ENCODE peak calls at places on chromosomes 7 and 10, in four cellular contexts. K, X, L and G are unnamed samples. For H3K4me1, the result is how much of the 10 kb centered on the place peaks cover.

GRCh38 chr7:38274493-38274892 is 1.1 kb upstream of the TARP start:
- DNase-seq in K (no peak), X (no peak), L (peak), G (no peak)

GRCh38 chr7:92833766-92834605 is 2.4 kb downstream of the CDK6 start:
- DNase-seq in X (peak), L (peak), K (peak), G (peak)

GRCh38 chr10:124196659-124197058 is 103.3 kb upstream of the CHST15 start:
- DNase-seq in K (no peak), L (no peak), X (no peak), G (no peak)

GRCh38 chr10:43380610-43381222 is 9.3 kb downstream of the FXYD4 start:
- DNase-seq in L (peak), K (no peak), X (no peak), G (no peak)

GRCh38 chr7:138890782-138891445 is 90.3 kb downstream of the KIAA1549 start:
- DNase-seq in L (peak), X (no peak), K (no peak), G (no peak)

GRCh38 chr10:63388421-63389031 is 77.3 kb downstream of the JMJD1C start:
- DNase-seq in X (peak), L (no peak), K (no peak), G (no peak)

GRCh38 chr10:113922787-113923570 is 68.5 kb downstream of the NHLRC2 start:
- DNase-seq in L (no peak), K (peak), X (no peak), G (no peak)

GRCh38 chr10:98272690-98273453 is 4.9 kb upstream of the LOXL4 start:
- DNase-seq in L (no peak), X (no peak), K (peak), G (no peak)

GRCh38 chr10:133179651-133180050 is 19.6 kb downstream of the KNDC1 start:
- DNase-seq in K (no peak), L (no peak), X (no peak), G (no peak)

GRCh38 chr10:116669832-116670644 is 49.3 kb downstream of the PNLIPRP2 start:
- DNase-seq in K (peak), X (no peak), L (no peak), G (no peak)

GRCh38 chr7:135147899-135148721 is at the start of gene TMEM140:
- DNase-seq in X (peak), K (no peak), L (peak), G (peak)

GRCh38 chr10:64261092-64261491 is 739.9 kb downstream of the REEP3 start:
- DNase-seq in X (no peak), L (no peak), K (no peak), G (no peak)

GRCh38 chr10:68647928-68648327 is 73.1 kb upstream of the CCAR1 start:
- DNase-seq in K (no peak), X (peak), L (peak), G (no peak)

GRCh38 chr10:21517134-21517982 is 8.1 kb downstream of the SKIDA1 start:
- DNase-seq in X (peak), K (peak), L (peak), G (no peak)

GRCh38 chr7:103851357-103851756 is 138.1 kb downstream of the RELN start:
- DNase-seq in K (peak), L (peak), X (peak), G (no peak)

GRCh38 chr10:95693331-95693667 is 428 bp downstream of the TCTN3 start:
- DNase-seq in L (no peak), X (no peak), K (peak), G (no peak)

GRCh38 chr7:148135106-148135505 is 455.5 kb upstream of the C7orf33 start:
- DNase-seq in X (no peak), K (no peak), L (peak), G (no peak)

GRCh38 chr7:112271162-112271561 is 64.7 kb downstream of the ZNF277 start:
- DNase-seq in X (no peak), K (no peak), L (no peak), G (no peak)

GRCh38 chr7:17436126-17436525 is 137.7 kb downstream of the AHR start:
- DNase-seq in K (no peak), X (no peak), L (no peak), G (no peak)

GRCh38 chr7:82945480-82945879 is 217.2 kb downstream of the PCLO start:
- DNase-seq in K (no peak), X (peak), L (no peak), G (no peak)

GRCh38 chr10:63416376-63416775 is 49.4 kb downstream of the JMJD1C start:
- DNase-seq in L (peak), X (no peak), K (no peak), G (no peak)

GRCh38 chr10:18665815-18666558 is 6.8 kb downstream of the ARL5B start:
- DNase-seq in L (peak), K (no peak), X (no peak), G (no peak)

GRCh38 chr7:55140221-55140980 is 121.6 kb downstream of the EGFR start:
- DNase-seq in L (peak), X (peak), K (no peak), G (no peak)

GRCh38 chr10:132277311-132277741 is 30.4 kb downstream of the STK32C start:
- DNase-seq in L (no peak), K (no peak), X (no peak), G (no peak)

GRCh38 chr7:29385214-29385613 is 178.4 kb upstream of the PRR15 start:
- DNase-seq in K (no peak), L (no peak), X (no peak), G (no peak)

GRCh38 chr7:2242541-2243482 is 786 bp downstream of the NUDT1 start:
- DNase-seq in L (no peak), X (peak), K (peak), G (no peak)

GRCh38 chr7:138649506-138649905 is 51.7 kb downstream of the SVOPL start:
- DNase-seq in L (no peak), X (peak), K (no peak), G (no peak)

GRCh38 chr10:97593423-97593822 is 3.9 kb downstream of the C10orf62 start:
- DNase-seq in X (no peak), L (peak), K (no peak), G (no peak)

GRCh38 chr10:3104251-3104918 is 37.0 kb downstream of the PFKP start:
- DNase-seq in K (no peak), X (no peak), L (no peak), G (no peak)

DNA sequence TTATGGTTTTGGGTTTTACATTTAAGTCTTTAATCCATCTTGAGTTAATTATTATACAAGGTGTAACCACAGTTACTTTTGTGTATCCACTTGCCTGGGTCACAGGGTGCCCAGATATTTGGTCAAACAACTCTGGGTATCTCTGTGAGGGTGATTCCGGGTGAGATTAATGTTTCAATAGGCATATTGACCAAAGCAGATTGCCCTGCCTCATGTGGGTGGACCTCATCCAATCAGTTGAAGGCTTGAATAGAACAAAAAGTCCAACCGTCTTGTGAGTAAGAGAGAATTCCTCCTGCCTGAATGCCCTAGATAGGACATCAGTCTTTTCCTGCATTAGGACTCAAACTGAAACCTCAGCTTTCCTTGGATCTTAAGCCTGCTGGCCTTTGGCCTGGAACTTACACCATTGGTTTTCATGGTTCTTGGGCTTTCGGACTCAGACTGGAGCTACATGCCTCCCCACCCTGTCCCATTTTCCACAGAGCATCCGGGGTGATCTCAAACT is 68.9 kb upstream of the ST8SIA6 start:
- DNase-seq in L (no peak), K (no peak), X (no peak), G (no peak)
- TF ChIP-seq CTCF in L (no peak), K (no peak), X (no peak), G (no peak)

GRCh38 chr10:100912609-100913469 is at the start of gene SLF2:
- DNase-seq in K (peak), X (peak), L (peak), G (peak)
- H3K4me1 ChIP-seq in K (under half), X (under half), L (under half), G (under half)

GRCh38 chr10:88185830-88186229 is 322.4 kb downstream of the PTEN start:
- DNase-seq in K (no peak), L (no peak), X (no peak), G (no peak)
- H3K27ac ChIP-seq in K (no peak), L (no peak), X (no peak), G (no peak)

DNA sequence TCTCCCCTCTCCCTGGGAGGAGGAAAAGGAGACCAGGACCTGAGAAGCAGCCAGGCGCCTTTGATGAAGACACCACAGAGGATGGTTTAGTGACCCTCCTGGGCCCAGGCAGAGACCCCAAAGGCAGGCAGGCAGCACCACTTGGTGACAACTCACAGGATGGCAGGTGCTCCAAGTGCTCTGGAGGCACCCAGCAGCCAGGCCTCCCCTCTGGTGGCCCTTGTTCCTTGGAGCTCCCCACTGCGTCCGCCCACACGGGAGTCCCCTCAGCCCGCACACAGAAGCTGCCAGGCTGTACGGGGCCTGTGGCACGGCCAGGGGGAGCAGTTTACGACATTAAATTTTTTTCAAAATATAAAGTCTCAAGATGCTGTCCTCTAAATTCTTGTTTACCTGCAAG is 607.1 kb upstream of the FOXK1 start:
- DNase-seq in X (no peak), L (no peak), K (no peak), G (no peak)
- TF ChIP-seq CTCF in X (no peak), L (no peak), K (no peak), G (no peak)

DNA sequence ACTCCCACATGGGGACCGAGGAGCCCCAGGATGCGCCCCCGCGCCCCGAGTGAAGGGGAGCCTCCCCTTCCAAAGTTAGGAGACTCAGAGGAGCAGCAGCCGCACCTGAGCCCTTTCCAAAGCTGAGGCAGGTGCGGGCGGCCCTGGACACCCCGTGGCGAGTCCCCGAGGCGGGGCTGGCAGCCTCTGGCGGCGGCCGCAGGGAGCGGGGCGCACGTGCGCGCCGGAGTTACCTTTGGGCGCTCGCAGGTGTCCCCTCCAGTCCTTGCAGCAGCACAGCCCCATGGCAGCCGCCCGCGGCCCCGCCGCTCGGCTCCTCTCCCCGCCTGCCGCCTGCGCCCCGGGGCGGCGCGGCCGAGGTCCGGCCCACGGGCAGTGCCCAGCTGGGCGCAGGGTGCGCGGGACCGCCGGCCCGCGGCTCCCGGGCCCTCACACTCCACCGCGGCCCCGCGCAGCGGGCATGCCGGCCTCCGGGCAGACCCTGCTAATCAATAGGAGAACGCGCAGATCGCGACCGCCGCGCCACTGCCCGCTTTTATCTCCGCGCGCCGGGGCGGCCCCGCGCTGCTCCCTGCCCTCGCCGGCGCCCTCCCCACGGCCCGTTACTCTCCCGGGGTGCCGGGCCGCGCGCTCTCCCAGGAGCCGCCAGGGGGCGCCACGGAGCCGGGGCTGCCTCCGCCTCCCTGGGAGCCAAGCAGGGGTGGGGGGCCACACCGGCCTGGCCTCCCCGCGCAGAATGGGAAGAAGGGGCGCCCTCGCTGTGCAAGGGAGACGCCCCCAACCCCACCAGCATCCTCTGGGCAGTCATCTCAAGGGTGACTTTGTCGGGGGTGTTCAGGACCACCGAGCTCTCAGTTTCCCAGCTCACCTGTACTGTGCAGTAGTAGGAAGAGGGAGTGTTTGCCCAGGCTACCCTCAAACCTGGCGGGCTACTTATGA is 80.8 kb downstream of the ARHGAP22 start:
- DNase-seq in X (no peak), L (peak), K (peak), G (no peak)
- H3K4me1 ChIP-seq in X (under half), L (under half), K (under half), G (under half)

GRCh38 chr10:4658777-4659176 is 167.2 kb upstream of the AKR1E2 start:
- DNase-seq in K (no peak), X (no peak), L (no peak), G (no peak)

GRCh38 chr10:4662576-4663161 is 163.3 kb upstream of the AKR1E2 start:
- DNase-seq in X (no peak), K (no peak), L (no peak), G (no peak)

GRCh38 chr10:4661572-4662255 is 164.3 kb upstream of the AKR1E2 start:
- DNase-seq in L (peak), X (no peak), K (no peak), G (no peak)

GRCh38 chr10:4663162-4663992 is 162.6 kb upstream of the AKR1E2 start:
- DNase-seq in L (peak), K (peak), X (peak), G (no peak)
- H3K27ac ChIP-seq in L (peak), K (no peak), X (peak), G (no peak)

GRCh38 chr7:99919814-99920618 is 686 bp upstream of the TRIM4 start:
- DNase-seq in L (no peak), X (peak), K (no peak), G (no peak)

GRCh38 chr7:99923200-99923599 is 3.9 kb upstream of the TRIM4 start:
- DNase-seq in K (no peak), L (no peak), X (no peak), G (no peak)

DNA sequence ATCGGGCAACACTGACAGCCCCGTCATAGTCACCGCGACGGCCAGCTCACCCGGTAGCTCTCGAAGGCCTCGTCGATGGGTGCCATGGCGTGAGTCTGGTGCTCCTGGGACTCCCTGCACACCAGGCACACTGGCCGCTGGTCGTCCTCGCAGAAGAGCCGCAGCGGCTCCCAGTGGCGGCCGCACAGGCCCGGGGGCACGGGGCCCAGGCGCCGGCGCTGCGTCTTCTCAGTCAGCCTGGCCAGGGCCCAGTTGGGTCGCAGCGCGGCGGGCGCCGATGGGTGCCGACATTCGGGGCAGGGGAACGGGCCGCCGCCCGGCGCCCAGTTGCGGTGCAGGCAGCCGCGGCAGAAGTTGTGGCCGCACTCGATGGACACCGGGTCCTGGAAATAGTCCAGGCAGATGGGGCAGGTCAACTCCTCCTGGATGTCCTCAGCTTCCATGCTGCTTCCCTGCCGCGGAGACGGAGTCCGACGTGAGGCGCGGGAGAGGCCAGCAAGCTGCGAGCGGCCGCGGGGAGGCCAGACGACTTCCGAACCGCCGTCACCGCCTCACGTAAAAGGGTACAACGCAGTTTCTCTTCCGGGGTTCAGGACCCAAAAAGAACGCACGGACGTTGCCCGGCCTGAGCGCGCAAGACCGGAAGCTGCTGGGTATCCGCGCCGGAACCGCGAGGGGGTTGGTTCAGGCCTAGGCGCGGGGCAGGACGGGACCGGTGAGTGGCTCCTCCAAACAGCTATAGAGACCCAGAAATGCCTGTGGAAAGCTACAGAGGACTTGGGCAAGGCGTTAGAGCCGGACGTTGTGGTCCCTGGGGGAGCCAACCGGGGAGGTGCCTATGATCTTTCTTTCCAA is at the start of gene TRIM4:
- DNase-seq in K (peak), X (peak), L (peak), G (peak)
- TF ChIP-seq CTCF in K (no peak), X (peak), L (peak), G (no peak)

GRCh38 chr7:6231184-6231583 is 41.2 kb downstream of the CYTH3 start:
- DNase-seq in K (no peak), X (no peak), L (no peak), G (no peak)

GRCh38 chr7:6228363-6228762 is 44.1 kb downstream of the CYTH3 start:
- DNase-seq in K (peak), X (no peak), L (peak), G (no peak)

GRCh38 chr7:6227294-6227846 is 45.1 kb downstream of the CYTH3 start:
- DNase-seq in X (no peak), L (peak), K (no peak), G (no peak)

GRCh38 chr7:6226194-6226799 is 46.1 kb downstream of the CYTH3 start:
- DNase-seq in X (no peak), K (no peak), L (peak), G (no peak)

DNA sequence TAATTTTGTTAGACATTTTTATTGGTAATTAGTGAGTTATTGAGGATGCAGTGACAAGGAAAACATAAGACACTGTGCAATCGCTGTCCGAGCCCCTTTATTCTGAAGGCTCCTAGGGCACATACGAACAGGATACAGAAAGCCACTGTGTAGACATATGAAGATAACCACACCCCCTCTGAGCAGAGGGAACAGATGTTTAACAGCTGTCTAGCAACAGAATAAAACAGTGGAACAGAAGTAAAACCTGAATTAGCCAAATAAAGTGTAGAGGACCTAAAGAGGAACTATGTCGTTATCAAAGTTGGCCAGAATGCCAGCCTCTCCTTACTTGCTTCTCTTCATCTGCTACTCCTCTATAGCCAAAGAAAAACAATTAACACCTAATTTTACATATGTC is 43.6 kb downstream of the CYTH3 start:
- DNase-seq in K (no peak), X (no peak), L (peak), G (no peak)
- H3K4me1 ChIP-seq in K (under half), X (under half), L (under half), G (under half)

DNA sequence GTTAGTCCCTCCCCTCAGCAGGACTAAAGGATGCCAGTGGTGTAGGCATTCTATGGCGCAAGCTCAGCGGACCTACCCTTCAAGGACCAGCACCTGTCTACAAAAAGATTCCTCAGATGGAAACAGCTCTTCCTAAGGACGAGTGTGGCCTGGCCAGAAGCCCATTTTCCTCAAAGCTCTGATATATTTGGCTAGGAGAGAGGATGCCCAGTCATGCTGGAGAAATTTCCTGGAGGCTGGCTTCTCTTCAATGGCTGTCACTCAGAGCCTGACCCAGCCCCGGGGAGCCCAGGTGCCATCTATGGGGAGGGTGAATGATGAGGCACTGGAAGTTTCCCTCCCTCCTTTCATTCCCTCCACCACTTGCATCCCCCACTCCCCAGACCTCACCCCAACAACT is 111.5 kb downstream of the PLXNA4 start:
- DNase-seq in L (peak), X (peak), K (no peak), G (no peak)
- H3K27ac ChIP-seq in L (no peak), X (no peak), K (no peak), G (no peak)